ENCODE peak calls at places on chromosomes 6 and 20, in four cellular contexts. One of them, this sample, is unnamed.

GRCh38 chr6:126539022-126539421 is 199.1 kb downstream of the CENPW start:
- DNase-seq in astrocyte of the spinal cord: peak; percentile 77
- DNase-seq in activated T-helper 2 cell treated with anti-CD3 and anti-CD28 coated beads, Interferon-gamma antibody, Interleukin-2, Interleukin-4, amounts not matched to agents 10 μg/mL and 5 μg/mL and 100 μg/mL, durations not matched to agents 14 hours and 24 hours and 36 hours: no peak
- DNase-seq in NCI-H2029: no peak
- DNase-seq in this sample: no peak

GRCh38 chr6:139336488-139336887 is 38.0 kb downstream of the CITED2 start:
- DNase-seq in NCI-H2029: peak; percentile 14
- DNase-seq in activated T-helper 2 cell treated with anti-CD3 and anti-CD28 coated beads, Interferon-gamma antibody, Interleukin-2, Interleukin-4, amounts not matched to agents 10 μg/mL and 5 μg/mL and 100 μg/mL, durations not matched to agents 14 hours and 24 hours and 36 hours: no peak
- DNase-seq in astrocyte of the spinal cord: peak; percentile 47
- DNase-seq in this sample: no peak

GRCh38 chr20:5183731-5184474 is 57.1 kb downstream of the CDS2 start:
- DNase-seq in astrocyte of the spinal cord: no peak
- DNase-seq in NCI-H2029: no peak
- DNase-seq in activated T-helper 2 cell treated with anti-CD3 and anti-CD28 coated beads, Interferon-gamma antibody, Interleukin-2, Interleukin-4, amounts not matched to agents 10 μg/mL and 5 μg/mL and 100 μg/mL, durations not matched to agents 14 hours and 24 hours and 36 hours: no peak
- DNase-seq in this sample: no peak

GRCh38 chr6:25942561-25943147 is 12.2 kb upstream of the SLC17A2 start:
- DNase-seq in NCI-H2029: peak; percentile 9
- DNase-seq in activated T-helper 2 cell treated with anti-CD3 and anti-CD28 coated beads, Interferon-gamma antibody, Interleukin-2, Interleukin-4, amounts not matched to agents 10 μg/mL and 5 μg/mL and 100 μg/mL, durations not matched to agents 14 hours and 24 hours and 36 hours: no peak
- DNase-seq in astrocyte of the spinal cord: peak; percentile 39
- DNase-seq in this sample: peak; percentile 56

GRCh38 chr6:37783831-37784584 is 35.5 kb upstream of the ZFAND3 start:
- DNase-seq in NCI-H2029: peak; percentile 18
- DNase-seq in astrocyte of the spinal cord: peak; percentile 22
- DNase-seq in activated T-helper 2 cell treated with anti-CD3 and anti-CD28 coated beads, Interferon-gamma antibody, Interleukin-2, Interleukin-4, amounts not matched to agents 10 μg/mL and 5 μg/mL and 100 μg/mL, durations not matched to agents 14 hours and 24 hours and 36 hours: no peak
- DNase-seq in this sample: peak; percentile 18

GRCh38 chr6:104484626-104485025 is 375.1 kb downstream of the HACE1 start:
- DNase-seq in activated T-helper 2 cell treated with anti-CD3 and anti-CD28 coated beads, Interferon-gamma antibody, Interleukin-2, Interleukin-4, amounts not matched to agents 10 μg/mL and 5 μg/mL and 100 μg/mL, durations not matched to agents 14 hours and 24 hours and 36 hours: no peak
- DNase-seq in astrocyte of the spinal cord: no peak
- DNase-seq in NCI-H2029: no peak
- DNase-seq in this sample: no peak

GRCh38 chr6:1643830-1644445 is 34.2 kb downstream of the FOXC1 start:
- DNase-seq in NCI-H2029: no peak
- DNase-seq in activated T-helper 2 cell treated with anti-CD3 and anti-CD28 coated beads, Interferon-gamma antibody, Interleukin-2, Interleukin-4, amounts not matched to agents 10 μg/mL and 5 μg/mL and 100 μg/mL, durations not matched to agents 14 hours and 24 hours and 36 hours: no peak
- DNase-seq in astrocyte of the spinal cord: no peak
- DNase-seq in this sample: no peak

GRCh38 chr6:72974276-72974675 is 251.0 kb downstream of the KHDC1L start:
- DNase-seq in astrocyte of the spinal cord: no peak
- DNase-seq in activated T-helper 2 cell treated with anti-CD3 and anti-CD28 coated beads, Interferon-gamma antibody, Interleukin-2, Interleukin-4, amounts not matched to agents 10 μg/mL and 5 μg/mL and 100 μg/mL, durations not matched to agents 14 hours and 24 hours and 36 hours: no peak
- DNase-seq in NCI-H2029: peak; percentile 89
- DNase-seq in this sample: no peak

GRCh38 chr6:13395272-13396237 is 67.2 kb upstream of the TBC1D7 start:
- DNase-seq in NCI-H2029: peak; percentile 61
- DNase-seq in astrocyte of the spinal cord: peak; percentile 69
- DNase-seq in activated T-helper 2 cell treated with anti-CD3 and anti-CD28 coated beads, Interferon-gamma antibody, Interleukin-2, Interleukin-4, amounts not matched to agents 10 μg/mL and 5 μg/mL and 100 μg/mL, durations not matched to agents 14 hours and 24 hours and 36 hours: no peak
- DNase-seq in this sample: peak; percentile 86

GRCh38 chr6:134437376-134437775 is 119.5 kb upstream of the SGK1 start:
- DNase-seq in astrocyte of the spinal cord: peak; percentile 58
- DNase-seq in activated T-helper 2 cell treated with anti-CD3 and anti-CD28 coated beads, Interferon-gamma antibody, Interleukin-2, Interleukin-4, amounts not matched to agents 10 μg/mL and 5 μg/mL and 100 μg/mL, durations not matched to agents 14 hours and 24 hours and 36 hours: peak; percentile 10
- DNase-seq in NCI-H2029: no peak
- DNase-seq in this sample: peak; percentile 22

GRCh38 chr6:155351273-155352129 is 37.2 kb upstream of the TFB1M start:
- DNase-seq in astrocyte of the spinal cord: no peak
- DNase-seq in activated T-helper 2 cell treated with anti-CD3 and anti-CD28 coated beads, Interferon-gamma antibody, Interleukin-2, Interleukin-4, amounts not matched to agents 10 μg/mL and 5 μg/mL and 100 μg/mL, durations not matched to agents 14 hours and 24 hours and 36 hours: no peak
- DNase-seq in NCI-H2029: no peak
- DNase-seq in this sample: no peak

GRCh38 chr6:45483501-45483900 is 105.8 kb upstream of the SUPT3H start:
- DNase-seq in NCI-H2029: no peak
- DNase-seq in activated T-helper 2 cell treated with anti-CD3 and anti-CD28 coated beads, Interferon-gamma antibody, Interleukin-2, Interleukin-4, amounts not matched to agents 10 μg/mL and 5 μg/mL and 100 μg/mL, durations not matched to agents 14 hours and 24 hours and 36 hours: no peak
- DNase-seq in astrocyte of the spinal cord: peak; percentile 19
- DNase-seq in this sample: peak; percentile 45

GRCh38 chr6:36817864-36818263 is 21.4 kb downstream of the CPNE5 start:
- DNase-seq in astrocyte of the spinal cord: no peak
- DNase-seq in NCI-H2029: no peak
- DNase-seq in activated T-helper 2 cell treated with anti-CD3 and anti-CD28 coated beads, Interferon-gamma antibody, Interleukin-2, Interleukin-4, amounts not matched to agents 10 μg/mL and 5 μg/mL and 100 μg/mL, durations not matched to agents 14 hours and 24 hours and 36 hours: no peak
- DNase-seq in this sample: no peak

GRCh38 chr6:117463762-117464665 is 18.5 kb upstream of the DCBLD1 start:
- DNase-seq in activated T-helper 2 cell treated with anti-CD3 and anti-CD28 coated beads, Interferon-gamma antibody, Interleukin-2, Interleukin-4, amounts not matched to agents 10 μg/mL and 5 μg/mL and 100 μg/mL, durations not matched to agents 14 hours and 24 hours and 36 hours: no peak
- DNase-seq in astrocyte of the spinal cord: peak; percentile 80
- DNase-seq in NCI-H2029: no peak
- DNase-seq in this sample: no peak

GRCh38 chr6:3026811-3027626 is 27.3 kb downstream of the NQO2 start:
- DNase-seq in astrocyte of the spinal cord: no peak
- DNase-seq in NCI-H2029: no peak
- DNase-seq in activated T-helper 2 cell treated with anti-CD3 and anti-CD28 coated beads, Interferon-gamma antibody, Interleukin-2, Interleukin-4, amounts not matched to agents 10 μg/mL and 5 μg/mL and 100 μg/mL, durations not matched to agents 14 hours and 24 hours and 36 hours: peak; percentile 55
- DNase-seq in this sample: no peak

GRCh38 chr6:161423271-161423670 is 149.4 kb upstream of the AGPAT4 start:
- DNase-seq in NCI-H2029: no peak
- DNase-seq in activated T-helper 2 cell treated with anti-CD3 and anti-CD28 coated beads, Interferon-gamma antibody, Interleukin-2, Interleukin-4, amounts not matched to agents 10 μg/mL and 5 μg/mL and 100 μg/mL, durations not matched to agents 14 hours and 24 hours and 36 hours: no peak
- DNase-seq in astrocyte of the spinal cord: no peak
- DNase-seq in this sample: no peak

GRCh38 chr6:133241901-133242760 is 974 bp downstream of the EYA4 start:
- DNase-seq in activated T-helper 2 cell treated with anti-CD3 and anti-CD28 coated beads, Interferon-gamma antibody, Interleukin-2, Interleukin-4, amounts not matched to agents 10 μg/mL and 5 μg/mL and 100 μg/mL, durations not matched to agents 14 hours and 24 hours and 36 hours: no peak
- DNase-seq in NCI-H2029: no peak
- DNase-seq in astrocyte of the spinal cord: peak; percentile 50
- DNase-seq in this sample: peak; percentile 54

GRCh38 chr6:36145495-36145894 is 15.2 kb downstream of the MAPK13 start:
- DNase-seq in NCI-H2029: no peak
- DNase-seq in activated T-helper 2 cell treated with anti-CD3 and anti-CD28 coated beads, Interferon-gamma antibody, Interleukin-2, Interleukin-4, amounts not matched to agents 10 μg/mL and 5 μg/mL and 100 μg/mL, durations not matched to agents 14 hours and 24 hours and 36 hours: no peak
- DNase-seq in astrocyte of the spinal cord: no peak
- DNase-seq in this sample: no peak

GRCh38 chr20:5331340-5331739 is 14.6 kb upstream of the PROKR2 start:
- DNase-seq in NCI-H2029: no peak
- DNase-seq in activated T-helper 2 cell treated with anti-CD3 and anti-CD28 coated beads, Interferon-gamma antibody, Interleukin-2, Interleukin-4, amounts not matched to agents 10 μg/mL and 5 μg/mL and 100 μg/mL, durations not matched to agents 14 hours and 24 hours and 36 hours: no peak
- DNase-seq in astrocyte of the spinal cord: no peak
- DNase-seq in this sample: no peak

GRCh38 chr6:157521665-157522335 is 140.8 kb downstream of the ZDHHC14 start:
- DNase-seq in activated T-helper 2 cell treated with anti-CD3 and anti-CD28 coated beads, Interferon-gamma antibody, Interleukin-2, Interleukin-4, amounts not matched to agents 10 μg/mL and 5 μg/mL and 100 μg/mL, durations not matched to agents 14 hours and 24 hours and 36 hours: no peak
- DNase-seq in NCI-H2029: no peak
- DNase-seq in astrocyte of the spinal cord: no peak
- DNase-seq in this sample: no peak